ENCODE peak calls at places on chromosome 18, in ten cellular contexts. O, E, S, C, J, Q, A, W, P and I are unnamed samples.
A peak's percentile ranks its signal among the peaks of the same experiment; 100 is the strongest.

GRCh38 chr18:10851824-10852225 is 297.5 kb downstream of the PIEZO2 start:
- DNase-seq in O (peak; percentile 35), E (peak; percentile 42), S (no peak), C (no peak), J (no peak), Q (no peak), A (peak; percentile 19), W (no peak), P (no peak), I (peak; percentile 4)

GRCh38 chr18:49026501-49027378 is 76.0 kb upstream of the SMAD7 start:
- DNase-seq in O (no peak), E (no peak), S (no peak), C (no peak), J (no peak), Q (no peak), A (no peak), W (no peak), P (no peak), I (no peak)

GRCh38 chr18:58592223-58593214 is 36.4 kb downstream of the ALPK2 start:
- DNase-seq in O (no peak), E (no peak), S (no peak), C (no peak), J (no peak), Q (no peak), A (no peak), W (peak; percentile 70), P (no peak), I (no peak)

GRCh38 chr18:46324556-46324955 is 220.4 kb downstream of the HAUS1 start:
- DNase-seq in O (no peak), E (no peak), S (peak; percentile 50), C (no peak), J (no peak), Q (no peak), A (no peak), W (no peak), P (no peak), I (no peak)

GRCh38 chr18:30971338-30971956 is 71.1 kb downstream of the DSC3 start:
- DNase-seq in O (peak; percentile 14), E (peak; percentile 40), S (peak; percentile 3), C (no peak), J (no peak), Q (no peak), A (no peak), W (no peak), P (no peak), I (peak; percentile 4)

GRCh38 chr18:79933765-79934164 is 17.7 kb downstream of the SLC66A2 start:
- DNase-seq in O (no peak), E (no peak), S (no peak), C (no peak), J (no peak), Q (no peak), A (no peak), W (no peak), P (peak; percentile 69), I (no peak)

GRCh38 chr18:76494541-76495403 is at the start of gene ZNF516:
- DNase-seq in O (peak; percentile 65), E (no peak), S (no peak), C (no peak), J (peak; percentile 46), Q (peak; percentile 25), A (no peak), W (peak; percentile 70), P (no peak), I (peak; percentile 27)

GRCh38 chr18:13374096-13374467 is 155.5 kb downstream of the LDLRAD4 start:
- DNase-seq in O (no peak), E (no peak), S (no peak), C (no peak), J (no peak), Q (no peak), A (no peak), W (no peak), P (no peak), I (no peak)

GRCh38 chr18:46623541-46623940 is 33.5 kb downstream of the LOXHD1 start:
- DNase-seq in O (no peak), E (no peak), S (no peak), C (no peak), J (peak; percentile 27), Q (no peak), A (no peak), W (no peak), P (no peak), I (no peak)

GRCh38 chr18:66495844-66496243 is 108.0 kb downstream of the CDH19 start:
- DNase-seq in O (peak; percentile 75), E (no peak), S (no peak), C (no peak), J (peak; percentile 33), Q (no peak), A (no peak), W (peak; percentile 46), P (no peak), I (no peak)

GRCh38 chr18:55605820-55606252 is 17.8 kb upstream of the TCF4 start:
- DNase-seq in O (no peak), E (no peak), S (no peak), C (no peak), J (no peak), Q (no peak), A (no peak), W (no peak), P (no peak), I (no peak)

GRCh38 chr18:59681521-59682004 is 15.7 kb downstream of the CCBE1 start:
- DNase-seq in O (no peak), E (no peak), S (no peak), C (no peak), J (no peak), Q (no peak), A (no peak), W (no peak), P (no peak), I (no peak)

GRCh38 chr18:37334494-37335125 is 231.0 kb downstream of the CELF4 start:
- DNase-seq in O (peak; percentile 49), E (no peak), S (no peak), C (no peak), J (no peak), Q (no peak), A (no peak), W (no peak), P (no peak), I (no peak)

GRCh38 chr18:22136395-22136794 is 33.0 kb upstream of the GATA6 start:
- DNase-seq in O (no peak), E (no peak), S (peak; percentile 0), C (no peak), J (no peak), Q (no peak), A (no peak), W (no peak), P (no peak), I (no peak)

GRCh38 chr18:63260075-63260754 is 59.4 kb downstream of the BCL2 start:
- DNase-seq in O (no peak), E (no peak), S (no peak), C (no peak), J (no peak), Q (no peak), A (no peak), W (no peak), P (no peak), I (no peak)

GRCh38 chr18:32847719-32848118 is 74.9 kb upstream of the KLHL14 start:
- DNase-seq in O (peak; percentile 36), E (no peak), S (no peak), C (no peak), J (no peak), Q (no peak), A (no peak), W (no peak), P (no peak), I (no peak)

GRCh38 chr18:28684746-28685145 is 507.8 kb upstream of the CDH2 start:
- DNase-seq in O (no peak), E (no peak), S (no peak), C (no peak), J (no peak), Q (no peak), A (no peak), W (no peak), P (no peak), I (no peak)

GRCh38 chr18:9792565-9793226 is 84.6 kb downstream of the RAB31 start:
- DNase-seq in O (no peak), E (no peak), S (no peak), C (no peak), J (no peak), Q (peak; percentile 8), A (no peak), W (no peak), P (no peak), I (no peak)

GRCh38 chr18:26497881-26498280 is 50.5 kb downstream of the KCTD1 start:
- DNase-seq in O (no peak), E (no peak), S (no peak), C (no peak), J (no peak), Q (no peak), A (no peak), W (no peak), P (no peak), I (no peak)

GRCh38 chr18:79395761-79396404 is at the start of gene NFATC1:
- DNase-seq in O (peak; percentile 65), E (peak; percentile 38), S (no peak), C (peak; percentile 78), J (peak; percentile 86), Q (peak; percentile 83), A (peak; percentile 48), W (peak; percentile 91), P (no peak), I (peak; percentile 63)

GRCh38 chr18:78242307-78242643 is 737.3 kb upstream of the SALL3 start:
- DNase-seq in O (no peak), E (no peak), S (peak; percentile 50), C (no peak), J (no peak), Q (no peak), A (no peak), W (no peak), P (no peak), I (no peak)